ENCODE peak calls at places on chromosomes 4 and X, in nine cellular contexts. C, U, D, R, Y, X, K, O and M are unnamed samples.
A peak's percentile ranks its signal among the peaks of the same experiment; 100 is the strongest.

GRCh38 chr4:48790581-48790980 is 10.5 kb upstream of the FRYL start:
- DNase-seq in C (no peak), U (no peak), D (no peak), R (no peak), Y (no peak), X (no peak), K (no peak), O (no peak), M (no peak)

GRCh38 chr4:6372649-6373525 is 99.5 kb downstream of the PPP2R2C start:
- DNase-seq in C (peak; percentile 2), U (no peak), D (no peak), R (peak; percentile 63), Y (peak; percentile 26), X (peak; percentile 85), K (no peak), O (peak; percentile 12), M (peak; percentile 37)

GRCh38 chrX:4240541-4241194 is 527.2 kb upstream of the PRKX start:
- DNase-seq in C (no peak), U (no peak), D (no peak), R (no peak), Y (no peak), X (no peak), K (no peak), O (no peak), M (no peak)

GRCh38 chrX:13483773-13484172 is 85.6 kb upstream of the EGFL6 start:
- DNase-seq in C (no peak), U (no peak), D (no peak), R (no peak), Y (no peak), X (no peak), K (no peak), O (no peak), M (no peak)

GRCh38 chr4:67575232-67575888 is 16.8 kb downstream of the STAP1 start:
- DNase-seq in C (no peak), U (no peak), D (no peak), R (no peak), Y (no peak), X (no peak), K (no peak), O (no peak), M (no peak)

GRCh38 chr4:1554876-1555265 is 129.2 kb downstream of the FAM53A start:
- DNase-seq in C (no peak), U (no peak), D (no peak), R (no peak), Y (no peak), X (no peak), K (no peak), O (no peak), M (no peak)

GRCh38 chrX:131392666-131393065 is 103.6 kb upstream of the IGSF1 start:
- DNase-seq in C (no peak), U (no peak), D (no peak), R (no peak), Y (no peak), X (no peak), K (no peak), O (no peak), M (no peak)

GRCh38 chr4:80912350-80912749 is 118.2 kb upstream of the BMP3 start:
- DNase-seq in C (no peak), U (no peak), D (no peak), R (no peak), Y (no peak), X (no peak), K (no peak), O (no peak), M (no peak)

GRCh38 chr4:154622598-154622997 is 10.1 kb upstream of the FGG start:
- DNase-seq in C (no peak), U (no peak), D (no peak), R (no peak), Y (peak; percentile 56), X (no peak), K (peak; percentile 50), O (no peak), M (peak; percentile 60)

GRCh38 chrX:2145672-2146412 is 354.9 kb downstream of the DHRSX start:
- DNase-seq in C (no peak), U (no peak), D (no peak), R (no peak), Y (no peak), X (no peak), K (no peak), O (no peak), M (no peak)

GRCh38 chr4:96016615-96017299 is 176.9 kb downstream of the PDHA2 start:
- DNase-seq in C (no peak), U (no peak), D (no peak), R (no peak), Y (peak; percentile 73), X (no peak), K (peak; percentile 55), O (no peak), M (peak; percentile 76)

GRCh38 chr4:163523791-163524365 is 29.4 kb downstream of the TMA16 start:
- DNase-seq in C (no peak), U (no peak), D (no peak), R (no peak), Y (no peak), X (no peak), K (no peak), O (no peak), M (no peak)

GRCh38 chr4:8857682-8858187 is 13.9 kb downstream of the HMX1 start:
- DNase-seq in C (no peak), U (no peak), D (no peak), R (no peak), Y (no peak), X (peak; percentile 71), K (no peak), O (peak; percentile 25), M (no peak)

GRCh38 chr4:75637176-75637575 is 6.8 kb upstream of the CDKL2 start:
- DNase-seq in C (no peak), U (no peak), D (no peak), R (no peak), Y (no peak), X (no peak), K (peak; percentile 30), O (no peak), M (no peak)

GRCh38 chr4:99803702-99804101 is 12.9 kb upstream of the DAPP1 start:
- DNase-seq in C (no peak), U (no peak), D (no peak), R (no peak), Y (no peak), X (no peak), K (no peak), O (no peak), M (no peak)
- TF ChIP-seq CTCF in C (no peak), U (no peak), D (no peak), R (no peak), Y (no peak), X (no peak), K (no peak), O (no peak), M (no peak)

GRCh38 chrX:153225438-153226098 is 46.5 kb downstream of the MAGEA1 start:
- DNase-seq in C (no peak), U (no peak), D (no peak), R (no peak), Y (no peak), X (no peak), K (no peak), O (no peak), M (no peak)

DNA sequence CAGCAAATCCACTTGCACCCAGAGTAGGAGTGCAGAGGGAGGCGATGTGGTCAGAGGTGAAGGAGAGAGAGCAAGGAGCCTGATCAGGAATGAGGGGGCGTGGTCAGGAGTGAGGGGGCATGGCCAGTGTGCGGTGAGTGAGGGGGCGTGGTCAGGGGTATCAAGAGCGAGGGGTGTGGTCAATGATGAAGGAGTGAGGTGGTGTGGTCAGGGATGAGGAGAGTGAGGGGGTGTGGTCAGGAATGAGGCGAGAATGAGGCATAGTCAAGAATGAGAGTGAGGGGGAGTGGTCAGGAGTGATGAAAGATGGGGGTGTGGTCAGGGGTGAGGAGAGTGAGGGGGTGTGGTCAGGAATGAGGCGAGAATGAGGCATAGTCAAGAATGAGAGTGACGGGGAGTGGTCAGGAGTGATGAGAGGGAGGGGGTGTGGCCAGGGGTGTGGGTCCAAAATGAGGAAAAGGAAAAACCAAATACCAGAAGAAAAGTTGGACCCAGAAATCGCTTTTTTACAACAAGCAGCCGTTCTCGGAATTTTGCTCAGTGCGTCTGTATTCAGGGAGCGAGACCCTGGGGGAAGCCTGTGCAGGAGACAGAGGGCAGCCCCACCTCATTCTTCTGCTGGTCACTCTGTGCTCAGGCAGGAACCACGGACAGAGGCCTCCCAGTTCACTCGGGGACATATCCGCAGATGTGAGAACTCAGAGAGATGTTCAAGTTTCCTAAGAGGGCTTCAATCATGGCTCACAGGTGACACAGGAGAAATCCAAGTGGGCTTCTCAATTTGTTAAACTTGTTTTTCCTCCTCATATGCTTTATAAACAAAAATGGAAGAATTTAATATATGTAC is 47.5 kb downstream of the MAGEA1 start:
- DNase-seq in C (no peak), U (peak; percentile 42), D (no peak), R (peak; percentile 38), Y (peak; percentile 44), X (peak; percentile 96), K (peak; percentile 5), O (peak; percentile 38), M (peak; percentile 21)
- H3K4me3 ChIP-seq in C (no peak overlapping the region), U (no peak overlapping the region), D (no peak overlapping the region), R (no peak overlapping the region), Y (no peak overlapping the region), X (no peak overlapping the region), K (no peak overlapping the region), O (no peak overlapping the region), M (no peak overlapping the region)

GRCh38 chrX:136339702-136340101 is 38.9 kb downstream of the ADGRG4 start:
- DNase-seq in C (no peak), U (no peak), D (no peak), R (no peak), Y (no peak), X (no peak), K (no peak), O (no peak), M (no peak)

GRCh38 chrX:136336623-136337022 is 35.9 kb downstream of the ADGRG4 start:
- DNase-seq in C (no peak), U (no peak), D (no peak), R (no peak), Y (no peak), X (no peak), K (no peak), O (no peak), M (no peak)
- TF ChIP-seq CTCF in C (peak; percentile 22), U (no peak), D (no peak), R (peak; percentile 44), Y (peak; percentile 20), X (peak; percentile 71), K (peak; percentile 28), O (no peak), M (peak; percentile 33)

DNA sequence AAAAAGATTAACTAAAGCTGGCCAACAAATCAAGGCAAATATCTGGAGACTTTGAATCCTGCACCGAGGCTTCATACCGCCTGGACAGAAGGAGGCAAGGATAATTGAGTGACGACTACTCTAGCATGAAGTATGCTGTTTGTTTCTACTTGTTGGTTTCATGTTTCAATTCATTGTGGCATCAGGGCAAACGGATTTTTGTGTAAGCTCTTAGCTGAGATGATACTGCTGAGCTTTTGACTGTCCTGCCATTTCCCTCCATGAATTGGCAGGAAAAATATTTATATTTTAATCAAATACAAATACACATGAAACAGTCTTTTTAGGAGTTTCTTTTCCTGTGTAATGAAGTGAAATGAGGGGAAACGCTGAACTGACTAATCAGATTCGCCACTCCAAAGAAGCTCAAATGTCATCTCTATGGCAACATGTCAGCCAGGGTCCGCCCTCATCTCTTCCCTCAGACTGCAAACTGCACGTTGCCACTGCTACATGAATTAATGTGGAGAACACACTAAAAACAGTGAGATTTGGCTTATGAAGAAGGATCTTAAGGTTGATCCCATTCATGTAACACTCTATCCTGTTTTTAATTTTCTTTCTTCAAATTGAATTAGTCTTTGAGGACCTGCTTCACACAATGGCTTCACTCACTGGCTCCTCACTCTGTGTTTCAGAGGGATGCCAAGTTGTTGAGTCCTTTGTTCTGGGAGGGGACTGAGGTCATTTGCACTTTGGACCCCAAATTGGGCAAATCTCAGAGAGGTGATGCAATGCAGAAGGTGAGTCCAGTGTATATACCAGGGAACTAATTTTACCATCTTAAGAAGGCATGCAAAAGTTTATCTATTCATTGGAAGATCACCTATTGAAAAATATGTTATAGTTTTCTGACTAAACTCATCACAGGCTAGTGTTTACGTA is 149.6 kb upstream of the MID1 start:
- DNase-seq in C (no peak), U (no peak), D (no peak), R (peak; percentile 6), Y (peak; percentile 41), X (no peak), K (peak; percentile 51), O (no peak), M (peak; percentile 15)
- H3K4me3 ChIP-seq in C (peak overlapping the region; percentile 14), U (no peak overlapping the region), D (no peak overlapping the region), R (peak overlapping the region; percentile 39), Y (peak overlapping the region; percentile 12), X (no peak overlapping the region), K (peak overlapping the region; percentile 4), O (no peak overlapping the region), M (peak overlapping the region; percentile 7)